ENCODE peak calls at places on chromosomes 7 and 10, in ten cellular contexts. S is heart right ventricle; H is right atrium auricular region; J is aorta; L is IMR-90; P is ascending aorta; C is CD8-positive, alpha-beta T cell; I is left ventricle myocardium inferior; M is GM23248; R is neuronal stem cell. X is an unnamed sample.

GRCh38 chr7:37284805-37285211 is 163.9 kb downstream of the ELMO1 start:
- DNase-seq in C (no peak), J (peak; percentile 63), I (peak; percentile 38), M (peak; percentile 2), L (no peak), H (peak; percentile 82), R (peak; percentile 41), S (peak; percentile 61), P (no peak), X (peak; percentile 16)

GRCh38 chr7:86600506-86601290 is 43.0 kb upstream of the GRM3 start:
- DNase-seq in L (no peak), R (no peak), P (no peak), C (no peak), I (no peak), S (no peak), M (no peak), H (no peak), J (no peak), X (no peak)

GRCh38 chr10:71302874-71303568 is 16.0 kb upstream of the SLC29A3 start:
- DNase-seq in J (no peak), H (no peak), S (no peak), I (no peak), R (peak; percentile 32), L (peak; percentile 61), M (peak; percentile 69), P (no peak), C (no peak), X (no peak)

GRCh38 chr10:31940839-31941653 is 12.4 kb upstream of the ARHGAP12 start:
- DNase-seq in C (no peak), I (no peak), R (no peak), H (no peak), P (no peak), J (peak; percentile 67), S (no peak), M (peak; percentile 98), L (peak; percentile 95), X (no peak)

GRCh38 chr10:88791924-88792323 is 10.6 kb upstream of the LIPM start:
- DNase-seq in I (no peak), R (peak; percentile 8), J (no peak), L (peak; percentile 8), M (peak; percentile 54), S (no peak), H (no peak), C (no peak), P (no peak), X (no peak)

GRCh38 chr10:7135188-7135587 is 275.6 kb downstream of the SFMBT2 start:
- DNase-seq in I (no peak), C (no peak), L (no peak), R (no peak), S (no peak), H (no peak), J (no peak), M (no peak), P (no peak), X (no peak)

GRCh38 chr10:113709221-113709838 is 29.6 kb downstream of the CASP7 start:
- DNase-seq in H (no peak), M (peak; percentile 84), P (no peak), L (peak; percentile 85), J (no peak), C (no peak), I (no peak), R (no peak), S (no peak), X (no peak)

GRCh38 chr7:42135728-42136127 is 101.3 kb downstream of the GLI3 start:
- DNase-seq in R (no peak), I (no peak), S (no peak), J (no peak), C (no peak), M (no peak), P (no peak), L (no peak), H (no peak), X (no peak)

GRCh38 chr7:140478361-140479061 is 794 bp downstream of the MKRN1 start:
- DNase-seq in C (peak; percentile 56), S (peak; percentile 39), I (peak; percentile 27), H (no peak), L (peak; percentile 27), M (peak; percentile 74), J (peak; percentile 59), P (no peak), R (peak; percentile 53), X (peak; percentile 18)

GRCh38 chr7:79949778-79950177 is 184.9 kb upstream of the GNAI1 start:
- DNase-seq in I (no peak), L (no peak), S (no peak), H (no peak), J (no peak), M (no peak), P (no peak), R (no peak), C (no peak), X (no peak)

GRCh38 chr7:43700059-43700501 is 29.2 kb downstream of the COA1 start:
- DNase-seq in R (peak; percentile 9), S (no peak), H (no peak), M (peak; percentile 88), L (peak; percentile 82), I (no peak), J (no peak), P (no peak), C (no peak), X (no peak)

GRCh38 chr7:93453264-93453663 is 121.3 kb downstream of the CALCR start:
- DNase-seq in I (no peak), M (no peak), R (no peak), P (no peak), S (no peak), C (no peak), J (no peak), H (no peak), L (no peak), X (no peak)

GRCh38 chr7:25519962-25520562 is 291.8 kb upstream of the NPVF start:
- DNase-seq in R (no peak), S (no peak), C (no peak), I (no peak), M (no peak), P (no peak), L (no peak), H (no peak), J (no peak), X (no peak)

GRCh38 chr10:132506711-132507466 is 30.7 kb upstream of the INPP5A start:
- DNase-seq in M (peak; percentile 82), R (no peak), L (peak; percentile 55), S (no peak), H (peak; percentile 74), P (no peak), J (no peak), I (no peak), C (no peak), X (no peak)

GRCh38 chr7:115260381-115260780 is 338.5 kb downstream of the MDFIC start:
- DNase-seq in H (no peak), I (no peak), S (no peak), C (no peak), P (no peak), M (peak; percentile 43), L (peak; percentile 51), R (no peak), J (no peak), X (no peak)

GRCh38 chr10:103598654-103599115 is 105.2 kb downstream of the NEURL1 start:
- DNase-seq in L (peak; percentile 82), I (no peak), M (peak; percentile 87), H (no peak), J (peak; percentile 55), C (no peak), R (peak; percentile 70), S (no peak), P (no peak), X (no peak)

GRCh38 chr10:120598377-120598776 is 141.3 kb downstream of the PLPP4 start:
- DNase-seq in J (no peak), H (no peak), M (no peak), C (no peak), L (no peak), P (no peak), R (no peak), S (no peak), I (no peak), X (no peak)

GRCh38 chr7:39851466-39852045 is 98.5 kb upstream of the CDK13 start:
- DNase-seq in P (no peak), M (no peak), L (no peak), S (no peak), C (no peak), J (no peak), I (no peak), R (no peak), H (no peak), X (no peak)
- H3K9me3 ChIP-seq in P (no peaks in the 10 kb centered on the region), M (no peaks in the 10 kb centered on the region), L (no peaks in the 10 kb centered on the region), S (no peaks in the 10 kb centered on the region), C (no peaks in the 10 kb centered on the region), J (no peaks in the 10 kb centered on the region), I (no peaks in the 10 kb centered on the region), R (no peaks in the 10 kb centered on the region), H (no peaks in the 10 kb centered on the region), X (no peaks in the 10 kb centered on the region)

DNA sequence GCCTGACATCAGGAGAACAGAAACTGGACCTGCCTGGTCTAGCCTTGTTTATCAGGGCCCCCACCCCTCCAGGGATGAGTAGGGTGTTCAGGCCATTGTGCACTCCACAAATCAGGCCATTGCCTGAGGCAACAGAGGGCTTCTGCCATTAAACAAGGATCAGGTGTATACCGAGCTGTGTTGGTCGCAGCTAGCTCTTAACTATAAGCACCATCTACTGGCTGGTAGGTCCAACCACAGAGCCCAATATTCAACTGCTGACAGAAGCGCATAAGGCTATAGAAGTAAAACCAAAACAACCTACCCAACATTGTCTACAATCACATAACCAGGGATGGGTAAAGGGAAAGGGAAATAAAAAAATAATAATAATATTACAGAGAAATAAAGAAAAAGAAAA is 451.7 kb upstream of the TEX47 start:
- DNase-seq in C (no peak), R (no peak), L (no peak), J (no peak), P (no peak), S (no peak), H (no peak), M (no peak), I (no peak), X (no peak)
- H3K9me3 ChIP-seq in C (no peaks in the 10 kb centered on the region), R (peaks cover 8% of the 10 kb centered on the region), L (peaks cover 17% of the 10 kb centered on the region), J (peaks cover 7% of the 10 kb centered on the region), P (no peaks in the 10 kb centered on the region), S (peaks cover 6% of the 10 kb centered on the region), H (no peaks in the 10 kb centered on the region), M (no peaks in the 10 kb centered on the region), I (peaks cover 58% of the 10 kb centered on the region), X (no peaks in the 10 kb centered on the region)

GRCh38 chr7:71377469-71377868 is 245.5 kb downstream of the GALNT17 start:
- DNase-seq in M (no peak), J (no peak), H (no peak), L (no peak), R (no peak), P (no peak), C (no peak), I (no peak), S (no peak), X (no peak)
- H3K9me3 ChIP-seq in M (no peaks in the 10 kb centered on the region), J (no peaks in the 10 kb centered on the region), H (no peaks in the 10 kb centered on the region), L (peaks cover 45% of the 10 kb centered on the region), R (peaks cover 6% of the 10 kb centered on the region), P (peaks cover 10% of the 10 kb centered on the region), C (peaks cover 6% of the 10 kb centered on the region), I (peaks cover 16% of the 10 kb centered on the region), S (peaks cover 6% of the 10 kb centered on the region), X (peaks cover 6% of the 10 kb centered on the region)

GRCh38 chr10:63986536-63986935 is 465.3 kb downstream of the REEP3 start:
- DNase-seq in J (no peak), R (no peak), L (no peak), I (no peak), S (no peak), C (no peak), M (no peak), H (no peak), P (no peak), X (no peak)

DNA sequence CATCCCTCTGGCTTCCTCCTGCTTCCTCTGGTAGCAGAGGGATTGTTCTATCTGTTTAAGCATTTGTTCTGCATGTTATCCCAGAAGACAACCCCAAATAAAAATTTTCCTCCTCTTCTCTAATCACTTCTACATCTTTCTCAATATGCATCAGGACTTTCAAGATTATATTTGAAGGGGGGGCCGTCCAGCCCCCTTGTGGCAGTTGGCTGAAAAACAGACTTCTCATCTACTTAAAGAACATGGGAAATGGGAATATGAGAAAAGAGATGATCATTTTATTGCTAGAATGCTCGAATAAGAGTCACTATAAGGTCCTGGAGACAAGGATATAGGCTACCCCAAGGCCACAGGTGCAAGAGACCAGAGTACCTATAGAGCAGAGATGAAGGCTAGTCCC is 466.0 kb downstream of the REEP3 start:
- DNase-seq in P (no peak), C (no peak), L (no peak), H (no peak), S (no peak), I (no peak), M (no peak), J (no peak), R (no peak), X (no peak)
- H3K9me3 ChIP-seq in P (no peaks in the 10 kb centered on the region), C (no peaks in the 10 kb centered on the region), L (peaks cover 2% of the 10 kb centered on the region), H (no peaks in the 10 kb centered on the region), S (no peaks in the 10 kb centered on the region), I (peaks cover 10% of the 10 kb centered on the region), M (no peaks in the 10 kb centered on the region), J (peaks cover 1% of the 10 kb centered on the region), R (peaks cover 15% of the 10 kb centered on the region), X (no peaks in the 10 kb centered on the region)

X was measured in T-helper 17 cell.